ENCODE peak calls at places on chromosomes 16 and 17, in five cellular contexts. H is CD8-positive, alpha-beta T cell; Q is prostate gland; B is CD4-positive, alpha-beta T cell; G is cardiac muscle cell. T is an unnamed sample.

GRCh38 chr17:68509151-68510057 is 2.8 kb upstream of the PRKAR1A start:
- DNase-seq in H (peak; percentile 19), Q (no peak), B (no peak), G (no peak), T (no peak)

GRCh38 chr17:7839890-7840260 is 5.9 kb downstream of the KDM6B start:
- DNase-seq in H (no peak), Q (no peak), B (no peak), G (peak; percentile 47), T (no peak)

GRCh38 chr17:38727661-38728220 is 2.4 kb upstream of the CISD3 start:
- DNase-seq in H (peak; percentile 45), Q (no peak), B (no peak), G (no peak), T (no peak)

GRCh38 chr17:59038734-59039133 is 67.9 kb downstream of the TRIM37 start:
- DNase-seq in H (no peak), Q (no peak), B (no peak), G (peak; percentile 88), T (no peak)

GRCh38 chr17:81651692-81652091 is 4.7 kb downstream of the PDE6G start:
- DNase-seq in H (no peak), Q (no peak), B (no peak), G (peak; percentile 84), T (no peak)

GRCh38 chr16:8505327-8505991 is 84.9 kb downstream of the TMEM114 start:
- DNase-seq in H (no peak), Q (no peak), B (no peak), G (no peak), T (no peak)

GRCh38 chr16:55039931-55040330 is 109.3 kb downstream of the IRX5 start:
- DNase-seq in H (no peak), Q (no peak), B (no peak), G (no peak), T (no peak)

GRCh38 chr17:28404812-28405570 is 1.0 kb downstream of the SLC46A1 start:
- DNase-seq in H (no peak), Q (no peak), B (no peak), G (no peak), T (no peak)

GRCh38 chr17:46167826-46168569 is 25.2 kb downstream of the KANSL1 start:
- DNase-seq in H (no peak), Q (no peak), B (no peak), G (peak; percentile 25), T (no peak)

GRCh38 chr17:76527430-76528111 is 9.9 kb downstream of the CYGB start:
- DNase-seq in H (peak; percentile 67), Q (no peak), B (peak; percentile 48), G (peak; percentile 95), T (peak; percentile 35)

GRCh38 chr17:60396412-60396811 is 4.5 kb upstream of the USP32 start:
- DNase-seq in H (no peak), Q (no peak), B (no peak), G (no peak), T (no peak)

GRCh38 chr16:35685085-35685484 is 2225.7 kb downstream of the TP53TG3F start:
- DNase-seq in H (no peak), Q (no peak), B (no peak), G (no peak), T (no peak)
- H3K9me3 ChIP-seq in H (peaks cover 7% of the 10 kb centered on the region), Q (no peaks in the 10 kb centered on the region), B (peaks cover 42% of the 10 kb centered on the region), G (no peaks in the 10 kb centered on the region), T (peaks cover 5% of the 10 kb centered on the region)

GRCh38 chr16:71443714-71444113 is 1.9 kb upstream of the TLE7 start:
- DNase-seq in H (no peak), Q (no peak), B (no peak), G (no peak), T (no peak)

GRCh38 chr16:71453051-71453450 is 9.0 kb downstream of the ZNF23 start:
- DNase-seq in H (no peak), Q (no peak), B (no peak), G (no peak), T (no peak)

GRCh38 chr16:71448274-71448866 is 6.5 kb upstream of the TLE7 start:
- DNase-seq in H (no peak), Q (no peak), B (no peak), G (no peak), T (no peak)

GRCh38 chr16:71449020-71449419 is 7.2 kb upstream of the TLE7 start:
- DNase-seq in H (no peak), Q (no peak), B (no peak), G (no peak), T (no peak)
- H3K9me3 ChIP-seq in H (peaks cover 32% of the 10 kb centered on the region), Q (peaks cover 13% of the 10 kb centered on the region), B (peaks cover 73% of the 10 kb centered on the region), G (peaks cover 8% of the 10 kb centered on the region), T (peaks cover 26% of the 10 kb centered on the region)

GRCh38 chr17:52759864-52760263 is 601.4 kb upstream of the CA10 start:
- DNase-seq in H (no peak), Q (no peak), B (no peak), G (no peak), T (no peak)
- H3K9me3 ChIP-seq in H (no peaks in the 10 kb centered on the region), Q (no peaks in the 10 kb centered on the region), B (no peaks in the 10 kb centered on the region), G (no peaks in the 10 kb centered on the region), T (no peaks in the 10 kb centered on the region)

GRCh38 chr16:60001523-60001922 is 1267.4 kb upstream of the GOT2 start:
- DNase-seq in H (no peak), Q (no peak), B (no peak), G (no peak), T (no peak)
- H3K9me3 ChIP-seq in H (no peaks in the 10 kb centered on the region), Q (no peaks in the 10 kb centered on the region), B (peaks cover 12% of the 10 kb centered on the region), G (no peaks in the 10 kb centered on the region), T (no peaks in the 10 kb centered on the region)

GRCh38 chr17:54277868-54278267 is 455.1 kb downstream of the KIF2B start:
- DNase-seq in H (no peak), Q (no peak), B (no peak), G (no peak), T (no peak)

GRCh38 chr17:54280741-54281140 is 458.0 kb downstream of the KIF2B start:
- DNase-seq in H (no peak), Q (no peak), B (no peak), G (no peak), T (no peak)

GRCh38 chr17:54282886-54283285 is 460.2 kb downstream of the KIF2B start:
- DNase-seq in H (no peak), Q (no peak), B (no peak), G (no peak), T (no peak)
- H3K9me3 ChIP-seq in H (no peaks in the 10 kb centered on the region), Q (no peaks in the 10 kb centered on the region), B (no peaks in the 10 kb centered on the region), G (no peaks in the 10 kb centered on the region), T (no peaks in the 10 kb centered on the region)

T was measured in T-helper 17 cell.